ENCODE peak calls at places on chromosomes 6 and 20, in seven cellular contexts. O is stomach, X is progenitor cell of endocrine pancreas, L is H1, I is WTC11, G is glutamatergic neuron, W is hepatocyte. J is an unnamed sample.

GRCh38 chr6:33205172-33206026 is 944 bp downstream of the HSD17B8 start:
- DNase-seq in G (no peak), O (no peak), L (no peak), I (no peak), W (peak), X (no peak), J (no peak)

GRCh38 chr6:32151131-32151884 is 431 bp downstream of the PRRT1 start:
- DNase-seq in W (no peak), L (no peak), G (no peak), I (no peak), O (no peak), X (no peak), J (no peak)

GRCh38 chr20:5595744-5596143 is 154.5 kb upstream of the SHLD1 start:
- DNase-seq in I (no peak), X (no peak), O (no peak), W (no peak), L (no peak), G (no peak), J (no peak)

GRCh38 chr20:40562031-40562430 is 127.0 kb downstream of the MAFB start:
- DNase-seq in I (no peak), X (no peak), L (no peak), W (peak), O (no peak), G (no peak), J (peak)

GRCh38 chr20:58623579-58624473 is 27.3 kb upstream of the STX16 start:
- DNase-seq in O (no peak), G (no peak), L (no peak), I (no peak), W (peak), X (no peak), J (no peak)

GRCh38 chr20:46060301-46060881 is 29.4 kb downstream of the NCOA5 start:
- DNase-seq in X (no peak), G (no peak), L (peak), I (no peak), W (no peak), O (no peak), J (no peak)

GRCh38 chr6:1757133-1757532 is 147.4 kb downstream of the FOXC1 start:
- DNase-seq in I (no peak), X (no peak), L (no peak), W (no peak), G (no peak), O (no peak), J (no peak)

GRCh38 chr20:1811621-1812498 is 83.3 kb upstream of the SIRPA start:
- DNase-seq in I (no peak), L (no peak), W (no peak), G (no peak), X (no peak), O (no peak), J (no peak)

GRCh38 chr6:142693446-142693845 is 251.5 kb downstream of the HIVEP2 start:
- DNase-seq in G (no peak), L (no peak), W (no peak), O (no peak), I (no peak), X (no peak), J (no peak)

GRCh38 chr6:103284835-103285234 is 1574.9 kb downstream of the HACE1 start:
- DNase-seq in X (no peak), O (no peak), I (no peak), G (no peak), L (no peak), W (no peak), J (no peak)

GRCh38 chr6:39114395-39114706 is 635 bp downstream of the SAYSD1 start:
- DNase-seq in W (no peak), I (no peak), X (no peak), G (no peak), L (no peak), O (no peak), J (no peak)

GRCh38 chr20:50844430-50845100 is 49.7 kb downstream of the BCAS4 start:
- DNase-seq in X (no peak), I (no peak), G (no peak), L (no peak), W (no peak), O (peak), J (no peak)

GRCh38 chr6:138378463-138378862 is 758 bp downstream of the SMIM28 start:
- DNase-seq in G (no peak), X (no peak), I (no peak), O (no peak), L (no peak), W (no peak), J (no peak)

GRCh38 chr6:26330835-26331808 is 33.9 kb upstream of the BTN3A2 start:
- DNase-seq in G (no peak), I (peak), X (no peak), L (peak), W (peak), O (no peak), J (no peak)

GRCh38 chr6:42417641-42418112 is 34.0 kb downstream of the TRERF1 start:
- DNase-seq in O (no peak), L (no peak), G (no peak), I (no peak), X (no peak), W (no peak), J (no peak)

GRCh38 chr20:308427-309038 is 11.2 kb downstream of the ZCCHC3 start:
- DNase-seq in L (no peak), I (no peak), W (no peak), X (no peak), O (no peak), G (no peak), J (no peak)

GRCh38 chr6:44035621-44036020 is 91.6 kb downstream of the MRPL14 start:
- DNase-seq in W (no peak), L (no peak), I (no peak), X (no peak), O (no peak), G (no peak), J (no peak)

GRCh38 chr6:127436578-127437110 is 22.5 kb downstream of the KIAA0408 start:
- DNase-seq in I (no peak), G (no peak), W (no peak), L (no peak), X (no peak), O (no peak), J (no peak)
- TF ChIP-seq CTCF in I (no peak), G (no peak), W (no peak), L (no peak), X (no peak), O (no peak), J (no peak)

DNA sequence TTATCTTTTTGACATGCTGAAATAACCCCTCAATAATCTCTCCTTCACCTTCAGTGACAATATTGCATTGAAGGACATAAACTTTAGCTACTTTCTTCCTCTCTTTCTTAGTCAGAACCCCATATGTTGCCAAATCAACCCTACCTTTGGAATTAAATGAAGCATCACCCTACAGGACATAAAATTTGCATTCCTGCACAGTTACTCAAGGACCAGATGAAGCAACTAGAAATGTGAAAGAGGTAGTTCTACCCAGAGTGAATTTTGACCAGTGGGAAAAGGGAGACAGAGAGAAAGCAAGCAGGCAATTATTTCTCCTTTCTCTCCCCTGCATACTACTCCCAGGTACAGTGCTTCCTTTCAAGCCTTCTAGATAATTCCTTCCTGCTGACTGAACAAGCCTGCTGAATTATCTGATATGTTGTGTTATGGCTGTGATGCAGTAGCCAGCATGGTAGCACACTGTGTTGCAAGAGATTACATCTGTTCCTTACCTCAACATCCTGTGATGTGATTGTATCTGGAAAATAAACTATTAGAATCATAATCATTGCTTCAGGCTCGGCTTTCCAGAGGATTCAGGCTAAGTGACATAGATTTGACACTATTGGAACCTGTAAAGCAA is 16.6 kb downstream of the TENT5A start:
- DNase-seq in L (no peak), O (no peak), G (no peak), I (no peak), W (no peak), X (no peak), J (no peak)
- TF ChIP-seq CTCF in L (no peak), O (no peak), G (no peak), I (no peak), W (no peak), X (no peak), J (no peak)

DNA sequence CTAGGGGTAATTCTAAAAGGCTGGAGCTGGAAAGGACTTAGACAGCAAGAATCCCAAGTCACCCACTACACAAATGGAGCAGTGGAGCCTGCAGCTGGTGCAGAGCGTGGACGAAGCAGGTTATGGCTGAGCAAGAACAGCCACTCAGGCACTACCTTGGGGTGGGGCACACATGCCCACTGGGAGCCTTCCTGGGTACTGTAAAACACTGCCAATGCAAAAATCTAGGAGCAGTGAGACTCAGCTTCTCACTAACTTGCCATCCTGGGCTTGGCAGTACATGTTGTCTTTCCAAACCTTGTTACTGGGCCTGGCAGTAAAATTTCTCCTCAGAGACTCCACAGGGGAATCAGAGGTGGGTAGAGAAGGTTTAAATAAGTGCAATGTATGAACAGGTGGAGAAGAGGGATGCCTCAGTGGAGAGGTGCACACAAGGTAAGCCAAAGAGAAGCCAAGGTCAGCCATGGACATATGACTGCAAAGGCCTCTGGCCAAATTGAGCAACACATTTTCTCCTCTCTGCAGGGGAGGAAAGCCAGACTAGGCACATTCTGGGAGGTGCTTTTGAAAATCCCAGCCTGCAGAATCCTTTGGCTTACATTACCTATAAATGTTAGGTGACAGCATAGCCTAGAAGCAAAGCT is 105.6 kb downstream of the TNFRSF21 start:
- DNase-seq in X (no peak), O (no peak), I (no peak), L (no peak), G (no peak), W (no peak), J (no peak)
- TF ChIP-seq CTCF in X (no peak), O (no peak), I (no peak), L (no peak), G (no peak), W (no peak), J (no peak)

GRCh38 chr20:32522775-32523612 is 62.1 kb downstream of the NOL4L start:
- DNase-seq in G (peak), L (no peak), O (no peak), W (no peak), I (no peak), X (no peak), J (no peak)
- TF ChIP-seq CTCF in G (no peak), L (no peak), O (no peak), W (no peak), I (no peak), X (no peak), J (no peak)

GRCh38 chr20:54103762-54104600 is 33.6 kb upstream of the BCAS1 start:
- DNase-seq in O (no peak), W (peak), X (no peak), G (no peak), I (no peak), L (no peak), J (no peak)
- TF ChIP-seq CTCF in O (no peak), W (no peak), X (peak), G (peak), I (no peak), L (no peak), J (peak)